ENCODE peak calls at places on chromosome 14, in nine cellular contexts. P is GM03348; Q is ACHN; V is activated CD4-positive, alpha-beta T cell treated with anti-CD3 and anti-CD28 coated beads, Interleukin-2, amount 50 U/mL, for 1 hour; M is endodermal cell; O is GM04504; A is HT-29; W is hippocampal formation; K is HepG2. H is an unnamed sample.

GRCh38 chr14:93137864-93138263 is 22.1 kb upstream of the ITPK1 start:
- DNase-seq in P (no peak), Q (no peak), V (no peak), M (peak), O (no peak), A (peak), W (no peak), K (peak), H (no peak)

GRCh38 chr14:69685217-69685616 is 73.8 kb downstream of the SUSD6 start:
- DNase-seq in P (no peak), Q (peak), V (peak), M (no peak), O (no peak), A (no peak), W (no peak), K (no peak), H (peak)

GRCh38 chr14:23468704-23469126 is 788 bp upstream of the NGDN start:
- DNase-seq in P (no peak), Q (no peak), V (no peak), M (no peak), O (no peak), A (no peak), W (no peak), K (no peak), H (no peak)

GRCh38 chr14:93430889-93431670 is at the start of gene UNC79:
- DNase-seq in P (peak), Q (peak), V (no peak), M (peak), O (no peak), A (no peak), W (peak), K (no peak), H (no peak)

GRCh38 chr14:55645845-55646832 is 66.1 kb downstream of the KTN1 start:
- DNase-seq in P (no peak), Q (no peak), V (no peak), M (no peak), O (no peak), A (no peak), W (no peak), K (no peak), H (no peak)

GRCh38 chr14:100333867-100334266 is 10.7 kb downstream of the SLC25A47 start:
- DNase-seq in P (no peak), Q (no peak), V (no peak), M (no peak), O (no peak), A (no peak), W (no peak), K (no peak), H (no peak)

GRCh38 chr14:23640524-23641141 is 4.5 kb downstream of the DHRS2 start:
- DNase-seq in P (peak), Q (no peak), V (no peak), M (peak), O (peak), A (no peak), W (no peak), K (peak), H (no peak)

GRCh38 chr14:50366115-50366514 is 30.6 kb downstream of the CDKL1 start:
- DNase-seq in P (no peak), Q (no peak), V (no peak), M (no peak), O (no peak), A (no peak), W (no peak), K (no peak), H (no peak)

GRCh38 chr14:96095581-96096476 is 56.7 kb downstream of the C14orf132 start:
- DNase-seq in P (peak), Q (no peak), V (no peak), M (peak), O (peak), A (no peak), W (no peak), K (peak), H (no peak)

GRCh38 chr14:104652386-104652785 is 37.0 kb upstream of the INF2 start:
- DNase-seq in P (no peak), Q (no peak), V (no peak), M (no peak), O (no peak), A (no peak), W (no peak), K (no peak), H (no peak)

GRCh38 chr14:104554088-104554607 is 25.4 kb upstream of the C14orf180 start:
- DNase-seq in P (no peak), Q (no peak), V (no peak), M (peak), O (no peak), A (no peak), W (no peak), K (no peak), H (no peak)

GRCh38 chr14:105582639-105583038 is 56.3 kb downstream of the TMEM121 start:
- DNase-seq in P (no peak), Q (no peak), V (no peak), M (peak), O (no peak), A (no peak), W (no peak), K (peak), H (no peak)

GRCh38 chr14:72781476-72782181 is 112.3 kb downstream of the DPF3 start:
- DNase-seq in P (peak), Q (peak), V (no peak), M (peak), O (peak), A (no peak), W (no peak), K (peak), H (peak)

GRCh38 chr14:35553808-35554207 is 19.8 kb downstream of the INSM2 start:
- DNase-seq in P (peak), Q (no peak), V (no peak), M (no peak), O (no peak), A (no peak), W (no peak), K (no peak), H (no peak)

GRCh38 chr14:64806202-64806861 is 73.4 kb downstream of the SPTB start:
- DNase-seq in P (peak), Q (peak), V (no peak), M (no peak), O (peak), A (no peak), W (no peak), K (peak), H (no peak)

GRCh38 chr14:104092931-104093365 is 7.4 kb downstream of the ASPG start:
- DNase-seq in P (no peak), Q (no peak), V (no peak), M (peak), O (no peak), A (no peak), W (no peak), K (no peak), H (no peak)

GRCh38 chr14:102973706-102974280 is 51.3 kb downstream of the AMN start:
- DNase-seq in P (no peak), Q (no peak), V (no peak), M (no peak), O (no peak), A (no peak), W (no peak), K (no peak), H (no peak)

GRCh38 chr14:95862243-95862642 is 14.4 kb upstream of the TUNAR start:
- DNase-seq in P (no peak), Q (peak), V (no peak), M (peak), O (no peak), A (no peak), W (no peak), K (no peak), H (no peak)

GRCh38 chr14:65226824-65227604 is 124.7 kb upstream of the MAX start:
- DNase-seq in P (peak), Q (no peak), V (no peak), M (peak), O (no peak), A (peak), W (no peak), K (peak), H (no peak)

GRCh38 chr14:90654831-90655276 is 161.4 kb downstream of the TTC7B start:
- DNase-seq in P (peak), Q (no peak), V (no peak), M (no peak), O (no peak), A (no peak), W (no peak), K (peak), H (no peak)

GRCh38 chr14:77206261-77206824 is 24.7 kb downstream of the TMEM63C start:
- DNase-seq in P (no peak), Q (no peak), V (no peak), M (no peak), O (no peak), A (no peak), W (no peak), K (no peak), H (no peak)

GRCh38 chr14:90671382-90671781 is 144.8 kb downstream of the TTC7B start:
- DNase-seq in P (no peak), Q (no peak), V (no peak), M (no peak), O (no peak), A (no peak), W (no peak), K (no peak), H (no peak)

GRCh38 chr14:29749327-29749726 is 178.3 kb downstream of the PRKD1 start:
- DNase-seq in P (peak), Q (peak), V (no peak), M (no peak), O (no peak), A (no peak), W (no peak), K (no peak), H (no peak)

GRCh38 chr14:96146131-96146771 is 58.4 kb upstream of the BDKRB2 start:
- DNase-seq in P (peak), Q (no peak), V (no peak), M (no peak), O (peak), A (no peak), W (peak), K (no peak), H (peak)

GRCh38 chr14:69101331-69101826 is 51.5 kb downstream of the DCAF5 start:
- DNase-seq in P (peak), Q (peak), V (no peak), M (no peak), O (peak), A (peak), W (no peak), K (no peak), H (peak)

GRCh38 chr14:104879201-104879982 is 14.3 kb downstream of the CEP170B start:
- DNase-seq in P (no peak), Q (no peak), V (no peak), M (peak), O (no peak), A (no peak), W (no peak), K (no peak), H (no peak)

GRCh38 chr14:61125314-61126082 is 144.5 kb downstream of the SLC38A6 start:
- DNase-seq in P (no peak), Q (no peak), V (no peak), M (no peak), O (no peak), A (no peak), W (no peak), K (no peak), H (no peak)

GRCh38 chr14:52351191-52351560 is 37.1 kb downstream of the PTGER2 start:
- DNase-seq in P (no peak), Q (peak), V (no peak), M (no peak), O (no peak), A (no peak), W (no peak), K (no peak), H (no peak)

GRCh38 chr14:68266998-68267397 is 447.4 kb downstream of the RAD51B start:
- DNase-seq in P (no peak), Q (no peak), V (no peak), M (no peak), O (no peak), A (no peak), W (no peak), K (no peak), H (no peak)

GRCh38 chr14:99136401-99136800 is 135.6 kb downstream of the BCL11B start:
- DNase-seq in P (no peak), Q (no peak), V (no peak), M (peak), O (no peak), A (no peak), W (no peak), K (no peak), H (no peak)

GRCh38 chr14:56998728-56999127 is 188.4 kb upstream of the OTX2 start:
- DNase-seq in P (no peak), Q (no peak), V (no peak), M (peak), O (no peak), A (no peak), W (no peak), K (no peak), H (no peak)

GRCh38 chr14:99609245-99610117 is 5.5 kb upstream of the CCDC85C start:
- DNase-seq in P (no peak), Q (no peak), V (no peak), M (no peak), O (no peak), A (no peak), W (no peak), K (peak), H (no peak)

GRCh38 chr14:76096257-76096656 is 55.5 kb upstream of the GPATCH2L start:
- DNase-seq in P (no peak), Q (no peak), V (no peak), M (no peak), O (no peak), A (no peak), W (no peak), K (no peak), H (no peak)

GRCh38 chr14:22168092-22168955 is 420.7 kb downstream of the DAD1 start:
- DNase-seq in P (no peak), Q (peak), V (no peak), M (no peak), O (no peak), A (no peak), W (no peak), K (peak), H (no peak)

GRCh38 chr14:80988742-80989429 is 33.5 kb downstream of the TSHR start:
- DNase-seq in P (no peak), Q (no peak), V (no peak), M (no peak), O (no peak), A (no peak), W (no peak), K (no peak), H (no peak)

GRCh38 chr14:94656043-94656442 is 43.9 kb downstream of the SERPINA3 start:
- DNase-seq in P (no peak), Q (no peak), V (no peak), M (no peak), O (no peak), A (no peak), W (no peak), K (no peak), H (no peak)

GRCh38 chr14:23047042-23047634 is 5.1 kb downstream of the PSMB11 start:
- DNase-seq in P (no peak), Q (no peak), V (no peak), M (no peak), O (no peak), A (no peak), W (no peak), K (no peak), H (no peak)

H was measured in epithelial cell of proximal tubule.